ENCODE peak calls at places on chromosomes 13 and 19, in nine cellular contexts. J, G, B, Y, N, S, A, K and E are unnamed samples.

GRCh38 chr19:2477732-2478191 is 1.8 kb downstream of the GADD45B start:
- DNase-seq in B (peak), J (no peak), K (peak), N (no peak), G (peak), S (peak), Y (no peak), A (no peak), E (no peak)

GRCh38 chr19:513368-514165 is 6.3 kb downstream of the TPGS1 start:
- DNase-seq in A (no peak), K (no peak), J (no peak), G (no peak), N (no peak), S (no peak), B (no peak), Y (no peak), E (no peak)

GRCh38 chr13:46168341-46168740 is 13.6 kb downstream of the LCP1 start:
- DNase-seq in A (peak), K (no peak), Y (no peak), N (no peak), B (no peak), S (no peak), G (peak), J (peak), E (no peak)

GRCh38 chr19:58399903-58400637 is 4.6 kb downstream of the RNF225 start:
- DNase-seq in N (no peak), K (peak), J (no peak), G (peak), Y (no peak), S (no peak), B (no peak), A (no peak), E (no peak)

GRCh38 chr19:10036601-10037071 is 23.4 kb downstream of the RDH8 start:
- DNase-seq in S (no peak), K (peak), B (no peak), N (no peak), J (no peak), G (no peak), A (no peak), Y (peak), E (no peak)

GRCh38 chr19:18905520-18906236 is 9.7 kb upstream of the CERS1 start:
- DNase-seq in K (no peak), G (peak), B (no peak), J (no peak), A (no peak), Y (no peak), S (no peak), N (no peak), E (no peak)

GRCh38 chr13:60230593-60230992 is 66.9 kb upstream of the DIAPH3 start:
- DNase-seq in J (peak), B (no peak), N (no peak), K (peak), S (no peak), Y (no peak), A (no peak), G (no peak), E (no peak)

GRCh38 chr13:92175330-92175729 is 776.9 kb downstream of the GPC5 start:
- DNase-seq in A (peak), S (no peak), Y (no peak), B (peak), G (no peak), K (peak), N (no peak), J (peak), E (no peak)

GRCh38 chr13:110317093-110317492 is 10.0 kb downstream of the COL4A2 start:
- DNase-seq in G (no peak), J (no peak), S (no peak), A (no peak), N (no peak), K (no peak), Y (no peak), B (no peak), E (no peak)

GRCh38 chr19:56566904-56567273 is 379 bp upstream of the ZNF470 start:
- DNase-seq in N (peak), B (peak), J (no peak), Y (peak), G (peak), K (no peak), S (peak), A (no peak), E (peak)

GRCh38 chr19:51157265-51157664 is 15.2 kb downstream of the SIGLEC7 start:
- DNase-seq in Y (no peak), N (no peak), K (no peak), G (no peak), S (no peak), J (no peak), B (no peak), A (no peak), E (no peak)

GRCh38 chr13:77065456-77066147 is 38.6 kb upstream of the FBXL3 start:
- DNase-seq in G (no peak), B (no peak), N (no peak), J (no peak), A (no peak), Y (no peak), S (no peak), K (no peak), E (no peak)

GRCh38 chr19:18845961-18846360 is 14.2 kb downstream of the UPF1 start:
- DNase-seq in B (no peak), G (no peak), Y (no peak), J (no peak), S (no peak), N (no peak), A (no peak), K (no peak), E (no peak)

GRCh38 chr13:48400820-48401219 is 12.1 kb downstream of the LPAR6 start:
- DNase-seq in J (no peak), N (no peak), G (no peak), Y (no peak), B (no peak), A (peak), S (no peak), K (peak), E (no peak)

GRCh38 chr19:29098863-29099481 is 114.0 kb downstream of the UQCRFS1 start:
- DNase-seq in A (no peak), J (no peak), N (no peak), Y (peak), B (no peak), K (peak), G (peak), S (peak), E (no peak)

GRCh38 chr19:45424191-45425058 is 708 bp upstream of the ERCC1 start:
- DNase-seq in J (peak), G (peak), S (peak), N (no peak), A (peak), B (peak), Y (peak), K (peak), E (no peak)

GRCh38 chr19:50039968-50040367 is 14.2 kb downstream of the ZNF473 start:
- DNase-seq in N (no peak), J (no peak), A (no peak), G (no peak), B (no peak), S (no peak), Y (no peak), K (no peak), E (no peak)

GRCh38 chr13:113774177-113775107 is 15.4 kb downstream of the TMEM255B start:
- DNase-seq in A (no peak), Y (no peak), K (peak), N (no peak), S (no peak), B (no peak), G (no peak), J (no peak), E (no peak)

GRCh38 chr13:46753137-46753536 is 43.8 kb downstream of the ESD start:
- DNase-seq in Y (no peak), S (no peak), K (no peak), J (no peak), A (no peak), G (no peak), B (no peak), N (no peak), E (no peak)

GRCh38 chr13:34654682-34655081 is 287.4 kb upstream of the NBEA start:
- DNase-seq in A (no peak), G (no peak), S (no peak), Y (no peak), K (peak), J (no peak), N (no peak), B (no peak), E (no peak)

GRCh38 chr19:42081584-42082258 is 5.8 kb downstream of the ZNF574 start:
- DNase-seq in K (peak), S (no peak), J (no peak), N (no peak), B (no peak), G (no peak), A (no peak), Y (peak), E (no peak)

GRCh38 chr13:20553309-20553708 is 13.6 kb upstream of the IFT88 start:
- DNase-seq in S (no peak), J (no peak), A (no peak), N (no peak), B (peak), Y (no peak), G (no peak), K (peak), E (no peak)

GRCh38 chr19:29259153-29259552 is 46.2 kb upstream of the UQCRFS1 start:
- DNase-seq in B (no peak), G (no peak), S (no peak), J (peak), A (no peak), K (no peak), N (no peak), Y (no peak), E (no peak)

GRCh38 chr13:110648155-110648819 is 32.9 kb downstream of the NAXD start:
- DNase-seq in A (no peak), B (no peak), Y (no peak), K (no peak), N (no peak), J (no peak), S (no peak), G (no peak), E (no peak)

GRCh38 chr13:62207388-62207787 is 791.7 kb upstream of the PCDH20 start:
- DNase-seq in K (no peak), J (no peak), Y (no peak), S (no peak), N (no peak), A (no peak), B (no peak), G (no peak), E (no peak)

GRCh38 chr19:41405776-41406175 is 8.2 kb downstream of the BCKDHA start:
- DNase-seq in A (no peak), B (no peak), J (no peak), K (no peak), G (no peak), S (no peak), Y (no peak), N (no peak), E (no peak)

GRCh38 chr13:88651531-88651930 is 980.4 kb downstream of the SLITRK5 start:
- DNase-seq in G (no peak), J (no peak), K (no peak), S (no peak), B (no peak), N (no peak), Y (no peak), A (no peak), E (no peak)

GRCh38 chr13:77919351-77920294 is 992 bp upstream of the EDNRB start:
- DNase-seq in S (no peak), G (peak), J (peak), A (no peak), B (no peak), Y (no peak), K (no peak), N (no peak), E (no peak)

GRCh38 chr19:5323475-5323811 is 17.2 kb downstream of the PTPRS start:
- DNase-seq in J (no peak), N (no peak), A (no peak), K (no peak), S (no peak), B (no peak), Y (no peak), G (no peak), E (no peak)

GRCh38 chr19:21751379-21751778 is 16.0 kb downstream of the ZNF100 start:
- DNase-seq in G (no peak), N (no peak), A (no peak), K (peak), S (no peak), B (no peak), Y (no peak), J (no peak), E (no peak)

GRCh38 chr19:5961969-5962945 is 15.7 kb downstream of the RANBP3 start:
- DNase-seq in B (no peak), S (peak), K (peak), G (peak), Y (peak), A (peak), J (no peak), N (peak), E (peak)

GRCh38 chr13:48233097-48233885 is at the start of gene ITM2B:
- DNase-seq in N (peak), B (peak), K (peak), S (peak), Y (peak), G (peak), J (peak), A (peak), E (peak)

GRCh38 chr13:30061217-30061616 is 210.8 kb upstream of the UBL3 start:
- DNase-seq in K (no peak), G (no peak), B (no peak), Y (no peak), N (no peak), A (no peak), J (no peak), S (no peak), E (no peak)

GRCh38 chr19:18879579-18880373 is 16.2 kb downstream of the CERS1 start:
- DNase-seq in Y (peak), G (no peak), J (peak), N (no peak), A (no peak), S (peak), B (peak), K (no peak), E (no peak)

GRCh38 chr19:3682741-3683404 is 17.4 kb downstream of the PIP5K1C start:
- DNase-seq in N (no peak), K (no peak), J (peak), A (no peak), G (peak), Y (no peak), S (no peak), B (no peak), E (no peak)